ENCODE peak calls at places on chromosomes 12 and 14, in six cellular contexts. Z is A549, F is neural progenitor cell, B is GM06990, N is pancreas, O is AG10803. J is an unnamed sample.

GRCh38 chr14:94320243-94320642 is 2.9 kb downstream of the SERPINA6 start:
- DNase-seq in O (no peak), B (no peak), F (no peak), Z (peak), N (no peak), J (peak)

GRCh38 chr14:57879516-57879915 is 13.6 kb upstream of the SLC35F4 start:
- DNase-seq in Z (no peak), N (no peak), F (no peak), B (no peak), O (no peak), J (no peak)

GRCh38 chr12:10867381-10867780 is 16.7 kb downstream of the PRH1 start:
- DNase-seq in O (no peak), B (no peak), N (no peak), Z (no peak), F (no peak), J (no peak)

GRCh38 chr14:81402123-81402495 is 2.0 kb upstream of the STON2 start:
- DNase-seq in N (no peak), Z (no peak), F (no peak), O (peak), B (no peak), J (no peak)

GRCh38 chr12:6272300-6273208 is 37.9 kb upstream of the PLEKHG6 start:
- DNase-seq in B (no peak), N (peak), O (no peak), F (no peak), Z (no peak), J (peak)

GRCh38 chr14:76647699-76648298 is 113.5 kb upstream of the VASH1 start:
- DNase-seq in N (no peak), Z (peak), O (peak), F (peak), B (no peak), J (peak)

GRCh38 chr12:110689601-110690430 is 901 bp upstream of the HVCN1 start:
- DNase-seq in B (peak), O (peak), Z (no peak), N (no peak), F (peak), J (peak)

GRCh38 chr12:81727387-81727786 is 31.8 kb downstream of the PPFIA2 start:
- DNase-seq in O (no peak), B (no peak), Z (no peak), F (no peak), N (no peak), J (no peak)

GRCh38 chr12:91616401-91616800 is 433.8 kb upstream of the DCN start:
- DNase-seq in N (no peak), O (no peak), F (no peak), B (no peak), Z (no peak), J (no peak)

GRCh38 chr14:65330416-65330815 is 82.1 kb upstream of the FUT8 start:
- DNase-seq in Z (no peak), N (no peak), F (no peak), B (no peak), O (no peak), J (no peak)

GRCh38 chr12:27635349-27635972 is 60.8 kb upstream of the REP15 start:
- DNase-seq in Z (peak), N (no peak), B (no peak), O (peak), F (peak), J (peak)

GRCh38 chr12:122725452-122725851 is 5.2 kb downstream of the HCAR1 start:
- DNase-seq in Z (no peak), N (no peak), O (no peak), F (no peak), B (no peak), J (no peak)

GRCh38 chr12:122726056-122726558 is 4.5 kb downstream of the HCAR1 start:
- DNase-seq in Z (peak), F (no peak), B (peak), N (no peak), O (no peak), J (peak)

GRCh38 chr12:122721057-122721545 is 4.5 kb upstream of the HCAR3 start:
- DNase-seq in B (peak), O (no peak), N (no peak), F (no peak), Z (no peak), J (peak)

GRCh38 chr12:122722347-122722746 is 5.7 kb upstream of the HCAR3 start:
- DNase-seq in N (no peak), O (no peak), F (no peak), Z (no peak), B (no peak), J (no peak)

GRCh38 chr12:122724641-122725243 is 5.9 kb downstream of the HCAR1 start:
- DNase-seq in N (no peak), O (no peak), F (no peak), Z (no peak), B (peak), J (peak)
- H3K4me3 ChIP-seq in N (no peak), O (no peak), F (no peak), Z (no peak), B (no peak), J (no peak)

GRCh38 chr14:60067911-60068310 is 23.8 kb upstream of the PCNX4 start:
- DNase-seq in Z (no peak), F (peak), O (no peak), B (no peak), N (no peak), J (no peak)

GRCh38 chr14:60061371-60061770 is 30.4 kb upstream of the PCNX4 start:
- DNase-seq in F (no peak), O (peak), Z (no peak), N (no peak), B (no peak), J (no peak)

GRCh38 chr14:60064491-60065072 is 27.1 kb upstream of the PCNX4 start:
- DNase-seq in Z (peak), N (no peak), F (peak), O (peak), B (peak), J (peak)
- TF ChIP-seq CTCF in Z (peak), N (peak), F (peak), O (peak), B (peak), J (peak)

DNA sequence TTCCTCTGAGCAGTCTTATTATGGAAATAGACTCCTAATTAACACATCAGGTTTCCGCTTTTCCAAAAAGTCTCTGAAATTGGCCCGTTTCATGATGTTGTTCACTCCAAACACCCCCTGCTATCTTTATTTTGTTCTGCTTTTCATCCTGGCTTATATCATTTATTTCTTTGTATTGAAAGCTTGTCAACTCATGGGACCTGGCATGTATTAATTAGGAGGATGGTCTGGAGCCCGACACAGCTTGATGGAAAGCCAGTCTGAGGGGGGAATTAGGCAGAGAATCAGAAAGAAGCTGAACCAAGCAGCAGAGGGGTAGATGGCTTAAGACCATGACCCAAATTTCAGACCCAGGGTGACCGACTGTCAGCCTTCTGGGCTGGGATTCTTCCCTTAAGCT is 233.2 kb downstream of the EFCAB11 start:
- DNase-seq in B (no peak), Z (no peak), N (no peak), O (no peak), F (no peak), J (no peak)
- H3K4me3 ChIP-seq in B (no peak), Z (no peak), N (no peak), O (no peak), F (no peak), J (no peak)

DNA sequence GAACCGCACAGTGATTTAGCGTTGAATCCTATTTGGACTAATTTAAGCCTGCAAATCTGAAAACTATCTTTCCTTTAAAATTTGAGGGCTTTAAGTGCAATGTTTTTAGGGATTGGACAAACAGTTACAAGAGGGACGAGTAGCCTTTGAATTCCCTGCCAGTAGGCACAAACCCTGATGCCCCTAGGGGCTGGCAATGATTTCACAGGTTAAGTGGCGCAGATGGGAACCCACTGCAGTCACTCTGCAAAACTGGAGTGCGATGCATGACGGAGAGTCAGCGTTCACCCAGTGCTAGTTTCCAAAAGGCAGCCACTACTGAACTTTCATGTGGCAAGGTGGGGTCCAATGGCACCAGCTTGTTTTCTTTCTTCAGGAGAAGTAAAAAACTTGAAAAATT is 99.4 kb upstream of the FRMD6 start:
- DNase-seq in Z (peak), O (no peak), N (no peak), F (peak), B (no peak), J (no peak)
- TF ChIP-seq CTCF in Z (no peak), O (no peak), N (no peak), F (no peak), B (peak), J (no peak)

GRCh38 chr14:67963960-67964359 is 144.4 kb downstream of the RAD51B start:
- DNase-seq in F (no peak), B (no peak), O (no peak), N (no peak), Z (no peak), J (no peak)

GRCh38 chr14:67965684-67966083 is 146.1 kb downstream of the RAD51B start:
- DNase-seq in N (no peak), Z (no peak), B (no peak), O (no peak), F (no peak), J (no peak)

GRCh38 chr14:67962215-67962644 is 142.7 kb downstream of the RAD51B start:
- DNase-seq in Z (no peak), F (no peak), N (no peak), B (peak), O (no peak), J (peak)

GRCh38 chr14:67963545-67963944 is 144.0 kb downstream of the RAD51B start:
- DNase-seq in N (no peak), F (no peak), Z (no peak), B (no peak), O (no peak), J (no peak)

GRCh38 chr14:67964391-67964812 is 144.8 kb downstream of the RAD51B start:
- DNase-seq in F (no peak), Z (peak), N (no peak), O (peak), B (no peak), J (no peak)
- H3K4me3 ChIP-seq in F (no peak), Z (no peak), N (no peak), O (peak), B (no peak), J (no peak)

DNA sequence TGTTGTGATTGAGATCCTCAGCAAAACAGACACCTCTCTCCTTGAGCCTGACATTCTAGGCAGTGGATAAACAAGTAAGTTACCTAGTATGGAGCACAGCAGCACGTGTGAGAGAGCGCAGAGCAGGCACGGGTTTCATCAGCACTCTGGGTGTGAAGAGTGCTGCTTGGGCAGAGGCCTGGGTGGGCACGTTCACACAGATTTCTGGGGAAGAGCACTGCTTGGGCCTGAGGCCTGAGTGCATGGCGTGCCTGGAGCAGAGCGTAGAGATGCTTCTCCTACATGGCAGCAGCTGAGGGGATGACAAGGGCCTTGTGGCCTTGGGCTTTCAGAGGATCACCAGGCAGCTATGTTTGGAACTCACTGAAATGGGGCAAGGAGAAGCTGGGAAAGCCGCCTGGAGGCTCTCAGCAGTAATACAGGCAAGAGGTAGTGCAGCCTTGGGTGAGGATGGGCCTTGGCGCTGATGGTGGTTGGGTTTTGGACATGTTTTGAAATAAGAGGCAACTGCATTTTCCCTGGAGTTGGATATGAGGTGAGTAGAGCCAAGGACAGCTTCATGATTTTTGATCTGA is 17.6 kb downstream of the CKB start:
- DNase-seq in O (no peak), N (peak), Z (peak), F (no peak), B (no peak), J (no peak)
- TF ChIP-seq CTCF in O (peak), N (no peak), Z (no peak), F (no peak), B (no peak), J (no peak)

GRCh38 chr12:109523504-109523903 is 46.1 kb downstream of the UBE3B start:
- DNase-seq in B (no peak), Z (no peak), F (no peak), O (no peak), N (no peak), J (no peak)

GRCh38 chr12:109527489-109528123 is 45.7 kb downstream of the MMAB start:
- DNase-seq in O (no peak), F (no peak), Z (no peak), B (no peak), N (no peak), J (no peak)

GRCh38 chr12:109525279-109525585 is 47.8 kb downstream of the UBE3B start:
- DNase-seq in F (no peak), N (no peak), B (no peak), O (no peak), Z (no peak), J (no peak)

GRCh38 chr12:109523071-109523470 is 45.6 kb downstream of the UBE3B start:
- DNase-seq in F (no peak), N (no peak), Z (no peak), B (no peak), O (no peak), J (no peak)

GRCh38 chr12:109524466-109525278 is 47.2 kb downstream of the UBE3B start:
- DNase-seq in F (peak), B (no peak), O (no peak), N (no peak), Z (no peak), J (no peak)
- H3K4me3 ChIP-seq in F (peak), B (no peak), O (no peak), N (no peak), Z (no peak), J (no peak)

GRCh38 chr12:2274733-2275132 is 221.9 kb downstream of the CACNA1C start:
- DNase-seq in F (no peak), N (no peak), B (no peak), O (no peak), Z (no peak), J (no peak)

GRCh38 chr12:2271961-2272360 is 219.2 kb downstream of the CACNA1C start:
- DNase-seq in O (no peak), Z (no peak), B (no peak), N (no peak), F (no peak), J (no peak)

GRCh38 chr12:2273751-2274150 is 221.0 kb downstream of the CACNA1C start:
- DNase-seq in F (no peak), Z (no peak), B (no peak), O (no peak), N (no peak), J (no peak)

GRCh38 chr12:2270846-2271245 is 218.1 kb downstream of the CACNA1C start:
- DNase-seq in F (no peak), N (no peak), Z (no peak), B (no peak), O (no peak), J (no peak)

GRCh38 chr12:2273288-2273687 is 220.5 kb downstream of the CACNA1C start:
- DNase-seq in N (no peak), Z (no peak), B (no peak), O (peak), F (peak), J (no peak)
- TF ChIP-seq CTCF in N (no peak), Z (no peak), B (no peak), O (peak), F (peak), J (no peak)

GRCh38 chr12:57549909-57550627 is at the start of gene KIF5A:
- DNase-seq in N (peak), B (peak), Z (no peak), F (peak), O (no peak), J (peak)
- H3K4me3 ChIP-seq in N (peak), B (peak), Z (peak), F (peak), O (peak), J (peak)

GRCh38 chr12:46468159-46468558 is 95.6 kb upstream of the SLC38A2 start:
- DNase-seq in Z (peak), B (no peak), N (no peak), O (no peak), F (no peak), J (no peak)
- TF ChIP-seq CTCF in Z (no peak), B (no peak), N (no peak), O (no peak), F (no peak), J (no peak)